ENCODE peak calls at places on chromosomes 12 and 14, in four cellular contexts. H is K562, W is HCT116, S is GM12892. I is an unnamed sample.

GRCh38 chr12:65464930-65465329 is 186.4 kb downstream of the MSRB3 start:
- DNase-seq in S (no peak), W (no peak), H (no peak), I (no peak)

GRCh38 chr14:54370323-54371125 is 26.3 kb upstream of the CDKN3 start:
- DNase-seq in H (no peak), S (no peak), W (no peak), I (no peak)

GRCh38 chr12:121581681-121582439 is 1.0 kb upstream of the KDM2B start:
- DNase-seq in S (no peak), H (peak), W (no peak), I (peak)

GRCh38 chr12:70049596-70050360 is 193.5 kb upstream of the CNOT2 start:
- DNase-seq in W (peak), S (peak), H (peak), I (peak)

GRCh38 chr12:627863-628805 is 35.1 kb downstream of the NINJ2 start:
- DNase-seq in W (no peak), H (no peak), S (no peak), I (no peak)

GRCh38 chr12:123149088-123149827 is 1.6 kb downstream of the PITPNM2 start:
- DNase-seq in S (no peak), H (peak), W (no peak), I (peak)

GRCh38 chr12:60522684-60523083 is 926.9 kb downstream of the SLC16A7 start:
- DNase-seq in W (no peak), S (no peak), H (no peak), I (no peak)

GRCh38 chr12:109777544-109777943 is 55.7 kb downstream of the TRPV4 start:
- DNase-seq in H (peak), S (peak), W (no peak), I (peak)

GRCh38 chr14:101354726-101355125 is 206.6 kb upstream of the DIO3 start:
- DNase-seq in W (no peak), S (no peak), H (no peak), I (no peak)

GRCh38 chr14:104687601-104688504 is 1.6 kb upstream of the INF2 start:
- DNase-seq in H (no peak), S (no peak), W (peak), I (no peak)

GRCh38 chr14:20801726-20802125 is 918 bp downstream of the RNASE1 start:
- DNase-seq in S (no peak), H (peak), W (no peak), I (no peak)

GRCh38 chr14:74596747-74597456 is 15.1 kb downstream of the LTBP2 start:
- DNase-seq in W (no peak), H (no peak), S (no peak), I (no peak)

GRCh38 chr14:75315143-75315542 is 36.5 kb downstream of the FOS start:
- DNase-seq in S (no peak), H (no peak), W (no peak), I (no peak)

GRCh38 chr14:60686865-60687264 is 37.3 kb downstream of the SIX4 start:
- DNase-seq in W (no peak), S (no peak), H (no peak), I (no peak)

GRCh38 chr12:62963642-62964041 is 28.7 kb upstream of the PPM1H start:
- DNase-seq in H (no peak), W (no peak), S (no peak), I (no peak)

GRCh38 chr12:88272456-88272855 is 130.3 kb downstream of the TMTC3 start:
- DNase-seq in H (no peak), W (no peak), S (no peak), I (no peak)

GRCh38 chr14:63650336-63650952 is 8.8 kb upstream of the WDR89 start:
- DNase-seq in W (no peak), S (no peak), H (no peak), I (no peak)

GRCh38 chr14:104143521-104144452 is 5.4 kb downstream of the KIF26A start:
- DNase-seq in S (no peak), H (no peak), W (no peak), I (no peak)

GRCh38 chr12:124445826-124446225 is 121.6 kb downstream of the NCOR2 start:
- DNase-seq in S (no peak), H (no peak), W (no peak), I (no peak)

GRCh38 chr12:1916396-1917171 is 1.9 kb downstream of the CACNA2D4 start:
- DNase-seq in S (no peak), H (peak), W (no peak), I (peak)

GRCh38 chr12:15868186-15868585 is 14.0 kb upstream of the STRAP start:
- DNase-seq in H (no peak), S (no peak), W (no peak), I (no peak)

GRCh38 chr12:101671157-101671791 is 26.2 kb upstream of the CHPT1 start:
- DNase-seq in W (no peak), H (no peak), S (peak), I (peak)

GRCh38 chr12:68237068-68237467 is 11.5 kb upstream of the IL26 start:
- DNase-seq in H (no peak), S (no peak), W (no peak), I (no peak)

GRCh38 chr14:75995372-75996041 is 9.9 kb downstream of the IFT43 start:
- DNase-seq in W (no peak), H (no peak), S (no peak), I (no peak)

GRCh38 chr12:65415826-65416225 is 137.3 kb downstream of the MSRB3 start:
- DNase-seq in H (no peak), W (no peak), S (no peak), I (no peak)

GRCh38 chr12:113049976-113050742 is 6.4 kb upstream of the DTX1 start:
- DNase-seq in S (no peak), H (no peak), W (peak), I (no peak)

GRCh38 chr12:95858451-95859343 is at the start of gene SNRPF:
- DNase-seq in S (peak), H (peak), W (peak), I (peak)
- TF ChIP-seq POLR2A in S (peak), H (peak), W (peak), I (peak)

GRCh38 chr14:32744811-32745445 is 193.8 kb upstream of the NPAS3 start:
- DNase-seq in H (no peak), W (no peak), S (no peak), I (no peak)
- TF ChIP-seq POLR2A in H (no peak), W (no peak), S (no peak), I (no peak)

GRCh38 chr12:54279632-54280400 is at the start of gene CBX5:
- DNase-seq in S (peak), H (peak), W (peak), I (peak)
- TF ChIP-seq POLR2A in S (peak), H (peak), W (peak), I (peak)

DNA sequence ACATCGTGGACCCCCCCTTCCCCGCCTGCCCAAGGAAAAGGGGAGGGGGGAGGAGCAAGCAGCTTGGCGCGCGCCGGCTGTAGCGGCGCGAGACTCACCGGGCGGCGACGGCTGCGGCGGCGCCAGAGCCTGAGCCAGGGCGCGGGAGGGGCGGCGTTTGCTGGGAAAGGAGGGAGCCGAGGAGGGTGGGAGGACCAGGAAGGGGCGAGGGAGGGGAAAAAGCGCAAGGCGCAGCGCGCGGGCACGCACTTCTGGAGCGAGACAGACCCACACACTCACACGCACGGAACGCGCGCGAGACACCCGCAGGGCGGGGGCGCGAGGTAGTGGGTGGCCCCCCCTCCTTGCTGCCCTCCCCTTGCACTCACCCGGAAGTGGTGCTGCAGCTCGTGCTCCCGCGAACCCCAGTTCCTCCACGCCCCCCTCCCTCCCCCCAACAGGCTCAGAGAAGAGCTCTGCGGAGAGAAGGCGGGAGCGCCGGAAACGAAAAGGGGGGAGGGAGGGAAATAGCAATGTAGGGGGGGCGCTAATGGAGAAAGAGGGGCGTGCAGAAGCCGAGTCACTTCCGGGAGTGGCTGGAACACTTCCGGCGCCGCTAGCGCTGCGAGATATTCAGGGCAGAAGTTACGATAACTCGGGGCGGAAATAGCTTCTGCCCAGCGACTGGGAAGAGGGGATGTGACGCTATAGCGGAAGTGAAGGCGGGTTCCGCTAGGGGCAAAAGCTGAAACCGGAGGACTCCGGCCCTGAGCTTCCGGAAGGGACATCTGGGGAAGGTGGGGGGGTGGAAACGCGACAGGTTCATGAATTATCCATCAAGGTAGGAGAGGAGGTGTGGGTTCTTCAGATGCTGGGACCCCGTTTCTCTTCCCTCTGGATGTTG is at the start of gene ZNF384:
- DNase-seq in W (peak), H (peak), S (peak), I (peak)
- TF ChIP-seq POLR2A in W (peak), H (peak), S (peak), I (peak)

I was measured in erythroblast.